ENCODE peak calls at places on chromosomes 6 and 20, in eight cellular contexts. One of them, this sample, is unnamed.

GRCh38 chr20:17226410-17227198 is at the start of gene PCSK2:
- DNase-seq in left ventricle myocardium inferior: peak; percentile 24
- DNase-seq in Peyer's patch: no peak
- DNase-seq in tibial nerve: no peak
- DNase-seq in A549: peak; percentile 11
- DNase-seq in lung: peak; percentile 35
- DNase-seq in tibial artery: no peak
- DNase-seq in WERI-Rb-1: peak; percentile 95
- DNase-seq in this sample: peak; percentile 80

GRCh38 chr6:130778946-130779657 is 48.1 kb upstream of the SMLR1 start:
- DNase-seq in left ventricle myocardium inferior: no peak
- DNase-seq in Peyer's patch: no peak
- DNase-seq in tibial nerve: peak; percentile 51
- DNase-seq in A549: no peak
- DNase-seq in lung: no peak
- DNase-seq in tibial artery: no peak
- DNase-seq in WERI-Rb-1: no peak
- DNase-seq in this sample: no peak

GRCh38 chr6:134979142-134979541 is 29.2 kb upstream of the ALDH8A1 start:
- DNase-seq in left ventricle myocardium inferior: no peak
- DNase-seq in Peyer's patch: no peak
- DNase-seq in tibial nerve: no peak
- DNase-seq in A549: no peak
- DNase-seq in lung: no peak
- DNase-seq in tibial artery: no peak
- DNase-seq in WERI-Rb-1: no peak
- DNase-seq in this sample: no peak

GRCh38 chr20:37880726-37881591 is 22.0 kb upstream of the VSTM2L start:
- DNase-seq in left ventricle myocardium inferior: peak; percentile 87
- DNase-seq in Peyer's patch: no peak
- DNase-seq in tibial nerve: no peak
- DNase-seq in A549: no peak
- DNase-seq in lung: peak; percentile 37
- DNase-seq in tibial artery: no peak
- DNase-seq in WERI-Rb-1: peak; percentile 99
- DNase-seq in this sample: peak; percentile 21

GRCh38 chr20:20894753-20895152 is 182.3 kb upstream of the RALGAPA2 start:
- DNase-seq in left ventricle myocardium inferior: peak; percentile 17
- DNase-seq in Peyer's patch: no peak
- DNase-seq in tibial nerve: peak; percentile 24
- DNase-seq in A549: no peak
- DNase-seq in lung: no peak
- DNase-seq in tibial artery: no peak
- DNase-seq in WERI-Rb-1: no peak
- DNase-seq in this sample: no peak

GRCh38 chr6:159880412-159880811 is 10.4 kb upstream of the MAS1 start:
- DNase-seq in left ventricle myocardium inferior: no peak
- DNase-seq in Peyer's patch: no peak
- DNase-seq in tibial nerve: no peak
- DNase-seq in A549: no peak
- DNase-seq in lung: peak; percentile 35
- DNase-seq in tibial artery: no peak
- DNase-seq in WERI-Rb-1: no peak
- DNase-seq in this sample: no peak

GRCh38 chr6:34559651-34560365 is 3.7 kb upstream of the SPDEF start:
- DNase-seq in left ventricle myocardium inferior: no peak
- DNase-seq in Peyer's patch: no peak
- DNase-seq in tibial nerve: no peak
- DNase-seq in A549: no peak
- DNase-seq in lung: no peak
- DNase-seq in tibial artery: no peak
- DNase-seq in WERI-Rb-1: no peak
- DNase-seq in this sample: no peak

GRCh38 chr6:100176321-100176950 is 182.4 kb upstream of the MCHR2 start:
- DNase-seq in left ventricle myocardium inferior: no peak
- DNase-seq in Peyer's patch: no peak
- DNase-seq in tibial nerve: peak; percentile 47
- DNase-seq in A549: no peak
- DNase-seq in lung: no peak
- DNase-seq in tibial artery: peak; percentile 34
- DNase-seq in WERI-Rb-1: no peak
- DNase-seq in this sample: no peak

GRCh38 chr20:63475209-63475608 is 2.8 kb upstream of the KCNQ2 start:
- DNase-seq in left ventricle myocardium inferior: no peak
- DNase-seq in Peyer's patch: no peak
- DNase-seq in tibial nerve: no peak
- DNase-seq in A549: no peak
- DNase-seq in lung: no peak
- DNase-seq in tibial artery: no peak
- DNase-seq in WERI-Rb-1: no peak
- DNase-seq in this sample: no peak

GRCh38 chr6:16681260-16681873 is 79.9 kb downstream of the ATXN1 start:
- DNase-seq in left ventricle myocardium inferior: peak; percentile 28
- DNase-seq in Peyer's patch: no peak
- DNase-seq in tibial nerve: no peak
- DNase-seq in A549: peak; percentile 58
- DNase-seq in lung: no peak
- DNase-seq in tibial artery: no peak
- DNase-seq in WERI-Rb-1: no peak
- DNase-seq in this sample: no peak

GRCh38 chr6:159467473-159468041 is 225.5 kb downstream of the SOD2 start:
- DNase-seq in left ventricle myocardium inferior: no peak
- DNase-seq in Peyer's patch: no peak
- DNase-seq in tibial nerve: no peak
- DNase-seq in A549: no peak
- DNase-seq in lung: no peak
- DNase-seq in tibial artery: no peak
- DNase-seq in WERI-Rb-1: no peak
- DNase-seq in this sample: no peak

GRCh38 chr20:51384854-51385253 is 157.7 kb downstream of the NFATC2 start:
- DNase-seq in left ventricle myocardium inferior: no peak
- DNase-seq in Peyer's patch: no peak
- DNase-seq in tibial nerve: no peak
- DNase-seq in A549: no peak
- DNase-seq in lung: no peak
- DNase-seq in tibial artery: no peak
- DNase-seq in WERI-Rb-1: no peak
- DNase-seq in this sample: no peak

GRCh38 chr20:47489448-47489872 is 12.2 kb upstream of the NCOA3 start:
- DNase-seq in left ventricle myocardium inferior: no peak
- DNase-seq in Peyer's patch: peak; percentile 86
- DNase-seq in tibial nerve: no peak
- DNase-seq in A549: no peak
- DNase-seq in lung: no peak
- DNase-seq in tibial artery: peak; percentile 53
- DNase-seq in WERI-Rb-1: no peak
- DNase-seq in this sample: no peak

GRCh38 chr20:9331707-9332435 is 182.5 kb upstream of the LAMP5 start:
- DNase-seq in left ventricle myocardium inferior: no peak
- DNase-seq in Peyer's patch: no peak
- DNase-seq in tibial nerve: no peak
- DNase-seq in A549: no peak
- DNase-seq in lung: no peak
- DNase-seq in tibial artery: no peak
- DNase-seq in WERI-Rb-1: no peak
- DNase-seq in this sample: no peak

GRCh38 chr6:106103728-106104109 is 17.6 kb downstream of the PRDM1 start:
- DNase-seq in left ventricle myocardium inferior: no peak
- DNase-seq in Peyer's patch: peak; percentile 81
- DNase-seq in tibial nerve: no peak
- DNase-seq in A549: no peak
- DNase-seq in lung: no peak
- DNase-seq in tibial artery: no peak
- DNase-seq in WERI-Rb-1: no peak
- DNase-seq in this sample: no peak

GRCh38 chr6:63352587-63353281 is 33.0 kb upstream of the LGSN start:
- DNase-seq in left ventricle myocardium inferior: no peak
- DNase-seq in Peyer's patch: peak; percentile 55
- DNase-seq in tibial nerve: peak; percentile 37
- DNase-seq in A549: no peak
- DNase-seq in lung: peak; percentile 43
- DNase-seq in tibial artery: no peak
- DNase-seq in WERI-Rb-1: peak; percentile 10
- DNase-seq in this sample: peak; percentile 41

GRCh38 chr6:107977283-107977682 is 19.3 kb upstream of the SEC63 start:
- DNase-seq in left ventricle myocardium inferior: no peak
- DNase-seq in Peyer's patch: no peak
- DNase-seq in tibial nerve: no peak
- DNase-seq in A549: no peak
- DNase-seq in lung: no peak
- DNase-seq in tibial artery: no peak
- DNase-seq in WERI-Rb-1: no peak
- DNase-seq in this sample: no peak
- TF ChIP-seq CTCF in left ventricle myocardium inferior: peak; percentile 46
- TF ChIP-seq CTCF in Peyer's patch: no peak
- TF ChIP-seq CTCF in tibial nerve: peak; percentile 21
- TF ChIP-seq CTCF in A549: peak; percentile 58
- TF ChIP-seq CTCF in lung: no peak
- TF ChIP-seq CTCF in tibial artery: peak; percentile 32
- TF ChIP-seq CTCF in WERI-Rb-1: no peak
- TF ChIP-seq CTCF in this sample: no peak

GRCh38 chr20:38931984-38932383 is 5.8 kb downstream of the FAM83D start:
- DNase-seq in left ventricle myocardium inferior: no peak
- DNase-seq in Peyer's patch: no peak
- DNase-seq in tibial nerve: no peak
- DNase-seq in A549: no peak
- DNase-seq in lung: no peak
- DNase-seq in tibial artery: no peak
- DNase-seq in WERI-Rb-1: no peak
- DNase-seq in this sample: no peak
- H3K27ac ChIP-seq in left ventricle myocardium inferior: no peak overlapping the region
- H3K27ac ChIP-seq in Peyer's patch: peak overlapping the region; percentile 58
- H3K27ac ChIP-seq in tibial nerve: no peak overlapping the region
- H3K27ac ChIP-seq in A549: peak overlapping the region; percentile 7
- H3K27ac ChIP-seq in lung: no peak overlapping the region
- H3K27ac ChIP-seq in tibial artery: no peak overlapping the region
- H3K27ac ChIP-seq in WERI-Rb-1: no peak overlapping the region
- H3K27ac ChIP-seq in this sample: no peak overlapping the region

GRCh38 chr20:53154540-53154939 is 182.4 kb downstream of the TSHZ2 start:
- DNase-seq in left ventricle myocardium inferior: no peak
- DNase-seq in Peyer's patch: no peak
- DNase-seq in tibial nerve: no peak
- DNase-seq in A549: no peak
- DNase-seq in lung: no peak
- DNase-seq in tibial artery: no peak
- DNase-seq in WERI-Rb-1: no peak
- DNase-seq in this sample: no peak

GRCh38 chr20:53159144-53159543 is 187.0 kb downstream of the TSHZ2 start:
- DNase-seq in left ventricle myocardium inferior: no peak
- DNase-seq in Peyer's patch: no peak
- DNase-seq in tibial nerve: no peak
- DNase-seq in A549: no peak
- DNase-seq in lung: no peak
- DNase-seq in tibial artery: no peak
- DNase-seq in WERI-Rb-1: no peak
- DNase-seq in this sample: no peak

GRCh38 chr20:53161473-53161872 is 189.3 kb downstream of the TSHZ2 start:
- DNase-seq in left ventricle myocardium inferior: no peak
- DNase-seq in Peyer's patch: no peak
- DNase-seq in tibial nerve: no peak
- DNase-seq in A549: no peak
- DNase-seq in lung: no peak
- DNase-seq in tibial artery: no peak
- DNase-seq in WERI-Rb-1: no peak
- DNase-seq in this sample: no peak

GRCh38 chr20:53161073-53161472 is 188.9 kb downstream of the TSHZ2 start:
- DNase-seq in left ventricle myocardium inferior: no peak
- DNase-seq in Peyer's patch: no peak
- DNase-seq in tibial nerve: no peak
- DNase-seq in A549: no peak
- DNase-seq in lung: no peak
- DNase-seq in tibial artery: no peak
- DNase-seq in WERI-Rb-1: no peak
- DNase-seq in this sample: no peak

GRCh38 chr20:53157443-53158408 is 185.6 kb downstream of the TSHZ2 start:
- DNase-seq in left ventricle myocardium inferior: no peak
- DNase-seq in Peyer's patch: peak; percentile 69
- DNase-seq in tibial nerve: no peak
- DNase-seq in A549: peak; percentile 37
- DNase-seq in lung: peak; percentile 36
- DNase-seq in tibial artery: no peak
- DNase-seq in WERI-Rb-1: peak; percentile 68
- DNase-seq in this sample: peak; percentile 25
- H3K4me3 ChIP-seq in left ventricle myocardium inferior: no peak overlapping the region
- H3K4me3 ChIP-seq in Peyer's patch: no peak overlapping the region
- H3K4me3 ChIP-seq in tibial nerve: no peak overlapping the region
- H3K4me3 ChIP-seq in A549: no peak overlapping the region
- H3K4me3 ChIP-seq in lung: no peak overlapping the region
- H3K4me3 ChIP-seq in tibial artery: no peak overlapping the region
- H3K4me3 ChIP-seq in WERI-Rb-1: no peak overlapping the region
- H3K4me3 ChIP-seq in this sample: no peak overlapping the region

GRCh38 chr6:43476744-43477143 is 626 bp upstream of the TJAP1 start:
- DNase-seq in left ventricle myocardium inferior: no peak
- DNase-seq in Peyer's patch: no peak
- DNase-seq in tibial nerve: no peak
- DNase-seq in A549: no peak
- DNase-seq in lung: no peak
- DNase-seq in tibial artery: no peak
- DNase-seq in WERI-Rb-1: no peak
- DNase-seq in this sample: no peak
- TF ChIP-seq CTCF in left ventricle myocardium inferior: no peak
- TF ChIP-seq CTCF in Peyer's patch: no peak
- TF ChIP-seq CTCF in tibial nerve: no peak
- TF ChIP-seq CTCF in A549: no peak
- TF ChIP-seq CTCF in lung: no peak
- TF ChIP-seq CTCF in tibial artery: no peak
- TF ChIP-seq CTCF in WERI-Rb-1: no peak
- TF ChIP-seq CTCF in this sample: no peak

DNA sequence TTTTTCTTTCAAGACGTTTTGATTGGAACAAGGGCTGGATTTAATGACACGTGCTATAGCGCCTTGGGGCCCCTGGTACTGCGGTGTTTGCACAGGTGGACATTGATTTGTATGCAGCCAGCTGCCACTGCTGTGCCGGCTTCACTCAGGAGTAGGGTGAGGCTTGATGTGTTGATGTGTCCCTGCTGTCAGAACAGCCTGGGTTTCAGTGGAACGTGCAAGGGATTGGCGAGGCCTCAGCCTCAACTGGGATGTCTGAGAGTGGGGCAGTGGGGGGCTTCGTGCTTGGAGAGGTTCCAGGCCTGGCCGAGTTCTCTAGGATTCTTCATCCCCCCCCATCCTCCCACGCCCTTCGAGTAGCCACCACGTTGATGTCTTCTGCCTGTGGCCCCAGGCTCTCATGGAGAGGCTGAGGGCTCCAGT is 23.0 kb downstream of the PYGB start:
- DNase-seq in left ventricle myocardium inferior: peak; percentile 11
- DNase-seq in Peyer's patch: no peak
- DNase-seq in tibial nerve: no peak
- DNase-seq in A549: no peak
- DNase-seq in lung: no peak
- DNase-seq in tibial artery: peak; percentile 18
- DNase-seq in WERI-Rb-1: peak; percentile 5
- DNase-seq in this sample: peak; percentile 31
- H3K27ac ChIP-seq in left ventricle myocardium inferior: peak overlapping the region; percentile 87
- H3K27ac ChIP-seq in Peyer's patch: no peak overlapping the region
- H3K27ac ChIP-seq in tibial nerve: no peak overlapping the region
- H3K27ac ChIP-seq in A549: no peak overlapping the region
- H3K27ac ChIP-seq in lung: no peak overlapping the region
- H3K27ac ChIP-seq in tibial artery: no peak overlapping the region
- H3K27ac ChIP-seq in WERI-Rb-1: no peak overlapping the region
- H3K27ac ChIP-seq in this sample: no peak overlapping the region